ENCODE peak calls at places on chromosomes 1 and 21, in four cellular contexts. H is tibial nerve; T is CD8-positive, alpha-beta memory T cell; W is fibroblast of lung. Z is an unnamed sample. For H3K4me1 and H3K27me3, the result is how much of the 10 kb centered on the place peaks cover.

GRCh38 chr1:198156745-198157240 is at the start of gene NEK7:
- DNase-seq in H (peak), T (peak), W (peak), Z (peak)

GRCh38 chr1:27292111-27292510 is 29.9 kb upstream of the TMEM222 start:
- DNase-seq in H (no peak), T (no peak), W (no peak), Z (no peak)

GRCh38 chr1:93965256-93965655 is 56.0 kb upstream of the GCLM start:
- DNase-seq in H (no peak), T (no peak), W (no peak), Z (no peak)

GRCh38 chr1:86089765-86090164 is 66.8 kb downstream of the COL24A1 start:
- DNase-seq in H (no peak), T (no peak), W (no peak), Z (no peak)

GRCh38 chr1:236292425-236292824 is 10.7 kb upstream of the ERO1B start:
- DNase-seq in H (no peak), T (no peak), W (no peak), Z (no peak)

GRCh38 chr1:206442101-206442500 is 28.2 kb upstream of the IKBKE start:
- DNase-seq in H (no peak), T (no peak), W (peak), Z (no peak)

GRCh38 chr1:63980706-63981407 is 207.0 kb downstream of the ROR1 start:
- DNase-seq in H (no peak), T (no peak), W (no peak), Z (no peak)

GRCh38 chr1:236150972-236151371 is 8.6 kb downstream of the GPR137B start:
- DNase-seq in H (no peak), T (no peak), W (no peak), Z (no peak)

GRCh38 chr1:154837679-154838171 is 32.4 kb downstream of the KCNN3 start:
- DNase-seq in H (no peak), T (no peak), W (no peak), Z (no peak)

GRCh38 chr1:233427907-233428306 is 100.4 kb downstream of the MAP3K21 start:
- DNase-seq in H (no peak), T (no peak), W (no peak), Z (no peak)

GRCh38 chr1:166884971-166885370 is 8.9 kb upstream of the TADA1 start:
- DNase-seq in H (no peak), T (no peak), W (no peak), Z (no peak)

GRCh38 chr1:39955547-39956539 is 898 bp downstream of the MFSD2A start:
- DNase-seq in H (no peak), T (peak), W (peak), Z (peak)

GRCh38 chr1:181390350-181391080 is 92.8 kb upstream of the CACNA1E start:
- DNase-seq in H (no peak), T (no peak), W (no peak), Z (no peak)

GRCh38 chr1:187655163-187655562 is 826.4 kb downstream of the PLA2G4A start:
- DNase-seq in H (no peak), T (no peak), W (peak), Z (no peak)

GRCh38 chr1:175635092-175635491 is 108.3 kb downstream of the TNR start:
- DNase-seq in H (no peak), T (no peak), W (no peak), Z (no peak)

GRCh38 chr1:167202049-167202448 is 18.6 kb upstream of the POU2F1 start:
- DNase-seq in H (no peak), T (no peak), W (no peak), Z (no peak)

GRCh38 chr1:167538657-167539056 is 14.9 kb downstream of the CREG1 start:
- DNase-seq in H (no peak), T (no peak), W (peak), Z (no peak)

GRCh38 chr1:220807726-220808125 is 21.0 kb downstream of the MTARC1 start:
- DNase-seq in H (no peak), T (no peak), W (no peak), Z (no peak)
- H3K4me1 ChIP-seq in H (under half), T (under half), W (under half), Z (under half)

DNA sequence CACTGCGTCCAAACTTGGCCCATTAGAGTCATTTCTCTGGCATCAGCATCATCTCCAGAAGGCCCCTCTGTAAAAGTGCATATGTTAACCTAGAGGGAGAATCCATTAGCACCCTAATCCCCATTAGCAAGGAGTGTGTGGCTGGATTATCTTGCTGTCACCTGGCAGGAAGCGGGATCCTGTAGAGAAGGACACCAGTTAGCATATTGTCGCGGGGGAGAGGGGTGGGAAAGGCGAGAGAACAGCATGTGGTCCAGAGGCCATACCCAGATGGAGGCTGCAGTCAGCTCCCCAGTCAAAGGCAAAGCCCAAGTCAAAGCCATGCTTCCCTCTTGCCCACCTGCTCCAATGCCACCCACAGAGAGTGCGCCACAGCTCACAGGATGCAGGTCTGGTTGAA is 64.0 kb downstream of the OLIG1 start:
- DNase-seq in H (no peak), T (no peak), W (no peak), Z (no peak)
- H3K27me3 ChIP-seq in H (under half), T (under half), W (under half), Z (under half)

GRCh38 chr1:55987491-55988255 is 591.7 kb downstream of the PLPP3 start:
- DNase-seq in H (no peak), T (no peak), W (no peak), Z (no peak)
- H3K4me3 ChIP-seq in H (no peak), T (no peak), W (no peak), Z (no peak)

DNA sequence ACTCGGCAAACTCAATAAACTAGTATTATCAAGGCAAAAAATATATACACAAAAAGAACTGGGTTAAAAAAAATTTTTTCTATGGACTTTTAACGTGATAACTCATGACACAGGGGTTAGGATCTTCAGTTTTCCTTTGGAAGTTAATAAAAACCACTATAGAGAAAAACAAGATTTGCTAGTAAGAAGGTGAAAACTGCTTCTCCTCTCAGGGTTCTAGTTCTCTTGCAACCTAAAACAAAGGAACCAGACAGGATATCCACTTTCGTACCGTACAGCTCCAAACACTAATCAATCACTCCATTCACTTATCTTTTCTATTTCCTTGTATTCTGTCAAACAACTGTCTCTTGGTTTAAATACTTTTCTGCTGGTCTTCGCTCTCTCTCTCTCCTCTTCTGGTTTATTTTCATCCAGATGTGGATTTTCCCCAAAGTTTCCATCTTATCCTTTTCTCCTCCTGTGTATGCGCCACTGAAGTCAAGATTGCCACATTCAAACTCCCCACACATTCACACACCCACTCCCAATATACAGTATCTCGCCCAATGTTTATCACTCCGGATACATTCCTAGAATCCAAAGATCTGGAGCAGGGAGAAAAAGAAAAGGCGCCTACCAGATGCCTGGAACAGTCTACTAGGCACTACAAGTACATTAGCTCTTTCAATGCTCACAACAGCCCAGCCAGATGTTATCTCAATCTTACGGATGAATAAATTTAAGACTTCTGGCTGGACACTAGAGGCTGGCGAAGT is 803 bp upstream of the PRPF38B start:
- DNase-seq in H (no peak), T (no peak), W (no peak), Z (no peak)
- H3K4me1 ChIP-seq in H (under half), T (under half), W (under half), Z (under half)

DNA sequence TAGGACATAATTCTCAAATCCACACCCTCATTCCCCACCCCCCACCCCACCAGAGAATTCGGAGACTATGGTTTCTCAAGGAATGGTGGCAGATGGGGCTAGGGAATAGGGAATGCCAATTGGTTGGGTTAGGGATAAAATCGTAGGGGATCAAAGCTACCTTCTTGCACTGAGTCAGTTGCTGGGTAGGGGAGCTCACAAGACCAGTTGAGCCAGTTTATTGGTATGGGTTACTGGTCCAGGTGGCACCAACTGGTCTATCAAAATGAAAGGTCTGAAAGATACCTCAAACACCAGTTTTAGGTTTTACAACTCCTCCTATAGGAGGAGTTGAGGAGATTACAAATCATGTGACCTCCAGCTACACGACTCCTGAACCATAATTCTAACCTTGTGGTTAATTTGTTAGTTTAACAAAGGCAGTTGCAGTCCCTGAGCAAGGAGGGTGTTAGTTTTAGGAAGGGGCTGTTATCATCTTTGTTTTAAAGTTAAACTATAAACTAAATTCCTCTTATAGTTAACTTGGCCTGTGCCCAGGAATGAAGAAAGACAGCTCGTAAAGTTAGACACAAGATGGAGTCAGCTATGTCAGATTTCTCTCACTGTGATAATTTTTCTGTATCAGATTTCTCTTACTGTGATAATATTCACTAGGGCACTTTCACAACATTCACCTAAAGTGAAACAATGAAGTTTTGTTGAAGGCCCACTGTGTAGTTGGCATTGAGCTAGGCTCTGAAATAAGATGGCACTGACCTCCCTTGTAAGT is 2.5 kb downstream of the SHISAL2A start:
- DNase-seq in H (no peak), T (no peak), W (no peak), Z (no peak)
- H3K27me3 ChIP-seq in H (under half), T (under half), W (under half), Z (under half)

GRCh38 chr1:24150228-24151174 is 7.6 kb upstream of the IL22RA1 start:
- DNase-seq in H (peak), T (peak), W (peak), Z (peak)

GRCh38 chr1:24149854-24150227 is 6.9 kb upstream of the IL22RA1 start:
- DNase-seq in H (no peak), T (no peak), W (peak), Z (no peak)

GRCh38 chr1:24152631-24153494 is 9.9 kb upstream of the IL22RA1 start:
- DNase-seq in H (no peak), T (no peak), W (no peak), Z (no peak)

GRCh38 chr1:24154215-24154614 is 11.3 kb upstream of the IL22RA1 start:
- DNase-seq in H (no peak), T (no peak), W (no peak), Z (no peak)

GRCh38 chr1:24151175-24151533 is 8.2 kb upstream of the IL22RA1 start:
- DNase-seq in H (no peak), T (no peak), W (no peak), Z (no peak)
- H3K4me3 ChIP-seq in H (no peak), T (no peak), W (no peak), Z (no peak)

Z was measured in effector memory CD4-positive, alpha-beta T cell.